ENCODE peak calls at places on chromosomes 3 and 15, in four cellular contexts. F is OCI-LY7, X is hepatocyte, J is fibroblast of lung. Q is an unnamed sample.

GRCh38 chr3:43998841-43999805 is 242.6 kb upstream of the TOPAZ1 start:
- DNase-seq in J (peak), X (peak), F (peak), Q (no peak)

GRCh38 chr3:169886671-169887070 is 16.9 kb upstream of the LRRC31 start:
- DNase-seq in X (no peak), J (peak), F (no peak), Q (no peak)

GRCh38 chr3:31522152-31522551 is 10.6 kb upstream of the STT3B start:
- DNase-seq in F (peak), J (no peak), X (no peak), Q (no peak)

GRCh38 chr15:80645494-80646065 is 49.5 kb upstream of the ABHD17C start:
- DNase-seq in J (peak), F (no peak), X (no peak), Q (no peak)

GRCh38 chr3:148079370-148079769 is 618.3 kb upstream of the AGTR1 start:
- DNase-seq in X (no peak), J (peak), F (no peak), Q (no peak)

GRCh38 chr3:81249540-81250029 is 511.9 kb downstream of the GBE1 start:
- DNase-seq in F (no peak), X (peak), J (peak), Q (peak)

GRCh38 chr3:18425641-18426403 is 683 bp upstream of the SATB1 start:
- DNase-seq in X (peak), J (no peak), F (peak), Q (peak)

GRCh38 chr3:14780927-14781507 is 37.7 kb upstream of the FGD5 start:
- DNase-seq in F (peak), X (peak), J (peak), Q (peak)

GRCh38 chr15:90266485-90266884 is 1.0 kb downstream of the NGRN start:
- DNase-seq in J (peak), F (peak), X (no peak), Q (peak)

GRCh38 chr3:17836092-17836491 is 93.7 kb upstream of the TBC1D5 start:
- DNase-seq in F (no peak), X (no peak), J (no peak), Q (no peak)

GRCh38 chr3:160840590-160840989 is 84.6 kb downstream of the PPM1L start:
- DNase-seq in J (no peak), F (no peak), X (no peak), Q (no peak)

GRCh38 chr3:178320481-178321352 is 215.5 kb upstream of the KCNMB2 start:
- DNase-seq in F (no peak), J (peak), X (peak), Q (peak)

GRCh38 chr3:127033786-127034185 is 50.9 kb downstream of the PLXNA1 start:
- DNase-seq in F (no peak), J (no peak), X (no peak), Q (no peak)

GRCh38 chr3:177150970-177151627 is 46.2 kb downstream of the TBL1XR1 start:
- DNase-seq in F (no peak), X (peak), J (peak), Q (peak)

GRCh38 chr3:134685881-134686802 is 35.3 kb upstream of the KY start:
- DNase-seq in F (no peak), X (no peak), J (peak), Q (peak)
- H3K4me2 ChIP-seq in F (no peak), X (no peak), J (no peak), Q (peak)

GRCh38 chr3:23805228-23805880 is 401 bp upstream of the UBE2E1 start:
- DNase-seq in F (peak), J (no peak), X (no peak), Q (no peak)
- H3K4me3 ChIP-seq in F (peak), J (peak), X (peak), Q (peak)

DNA sequence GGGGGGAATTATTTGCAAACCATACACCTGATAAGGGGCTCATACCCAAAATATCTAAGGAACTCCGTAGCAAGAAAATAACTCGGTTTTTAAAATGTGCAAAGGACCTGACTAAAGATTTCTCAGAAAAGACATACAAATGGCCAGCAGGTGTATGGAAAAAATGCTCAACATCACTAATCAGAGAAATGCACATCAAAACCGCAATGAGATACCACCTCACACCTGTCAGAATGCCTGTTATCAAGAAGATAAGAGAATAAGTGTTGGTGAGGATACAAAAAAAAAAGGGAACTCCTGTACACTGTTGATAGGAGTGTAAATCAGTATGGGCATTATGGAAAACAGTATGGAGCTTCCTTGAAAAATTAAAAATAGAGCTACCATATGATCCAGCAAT is 89.4 kb downstream of the C3orf70 start:
- DNase-seq in F (no peak), X (no peak), J (no peak), Q (no peak)
- H3K4me2 ChIP-seq in F (no peak), X (no peak), J (no peak), Q (no peak)

GRCh38 chr3:194373028-194373427 is 3.5 kb upstream of the LRRC15 start:
- DNase-seq in F (no peak), J (no peak), X (no peak), Q (no peak)

GRCh38 chr3:194367992-194368841 is 1.3 kb downstream of the LRRC15 start:
- DNase-seq in J (peak), X (no peak), F (peak), Q (no peak)

GRCh38 chr3:194370753-194371152 is 1.2 kb upstream of the LRRC15 start:
- DNase-seq in J (peak), X (no peak), F (no peak), Q (no peak)

GRCh38 chr3:194368918-194369317 is 625 bp downstream of the LRRC15 start:
- DNase-seq in X (no peak), J (no peak), F (no peak), Q (no peak)

DNA sequence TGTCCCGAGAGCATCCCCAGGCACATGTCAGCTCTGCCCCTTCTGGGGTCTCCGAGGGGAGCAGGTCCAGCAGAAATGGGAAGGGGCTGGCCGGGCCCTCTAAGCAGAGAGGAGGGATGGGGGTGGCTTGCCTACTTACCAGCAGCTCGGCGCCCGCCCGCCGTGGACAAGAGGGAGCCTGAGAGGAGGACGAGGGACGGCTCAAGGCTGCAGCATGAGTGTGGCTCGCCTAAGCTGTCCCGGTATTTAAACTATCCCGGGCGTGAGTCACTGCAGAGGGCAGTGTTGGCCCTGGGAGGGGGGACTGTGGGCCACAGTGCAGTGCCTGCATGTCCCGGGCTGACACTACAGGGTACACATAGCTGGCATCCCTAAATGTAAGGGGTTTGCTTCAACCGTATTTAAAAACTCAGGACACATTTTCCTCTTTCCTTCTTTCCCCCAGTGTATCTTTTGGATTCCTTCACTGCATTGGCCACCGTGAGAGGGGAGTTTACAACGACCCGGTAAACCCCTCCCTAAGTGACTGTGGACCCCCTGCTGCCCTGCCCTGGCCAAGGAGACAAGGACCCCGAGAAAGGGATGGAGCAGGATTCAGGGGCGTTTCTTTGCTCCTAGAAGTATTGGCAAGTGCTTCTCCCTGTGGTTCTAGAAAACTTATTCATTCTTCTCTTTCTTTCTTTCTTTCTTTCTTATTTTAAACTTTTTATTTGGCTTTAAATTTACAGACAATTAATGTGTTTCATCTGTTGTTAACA is at the start of gene LRRC15:
- DNase-seq in X (peak), J (peak), F (no peak), Q (peak)
- H3K4me3 ChIP-seq in X (no peak), J (no peak), F (no peak), Q (peak)

DNA sequence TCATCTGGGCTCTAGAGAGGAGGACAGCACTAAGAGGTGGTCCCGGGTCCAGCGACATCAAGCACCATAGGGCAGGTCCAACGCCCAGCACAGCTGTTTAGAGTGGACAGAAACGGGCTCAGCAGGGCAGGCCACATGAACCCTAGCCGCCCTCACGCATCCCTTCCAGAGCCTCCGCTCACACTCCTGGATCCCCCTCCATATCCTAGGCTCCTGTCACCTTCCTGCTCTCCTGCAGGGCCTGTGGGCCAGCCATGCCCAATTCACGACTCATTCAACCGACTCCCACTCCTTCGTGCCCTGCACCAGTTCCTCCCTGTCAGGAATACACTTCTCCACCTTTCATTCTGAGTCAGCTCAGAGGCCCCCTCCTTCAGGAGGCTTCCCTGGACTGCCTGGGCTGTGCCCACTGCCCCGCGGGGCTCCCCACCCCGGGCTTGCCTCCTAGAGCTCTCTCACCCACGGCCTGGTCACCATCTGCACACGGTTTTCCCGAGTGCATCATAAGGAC is 90.2 kb downstream of the LINGO1 start:
- DNase-seq in F (no peak), J (peak), X (no peak), Q (peak)
- H3K4me2 ChIP-seq in F (peak), J (peak), X (peak), Q (peak)

GRCh38 chr3:171462224-171462623 is 2.0 kb upstream of the TNIK start:
- DNase-seq in F (no peak), J (no peak), X (no peak), Q (no peak)
- H3K4me3 ChIP-seq in F (no peak), J (no peak), X (no peak), Q (peak)

GRCh38 chr15:85837881-85838280 is 43.2 kb upstream of the KLHL25 start:
- DNase-seq in F (no peak), J (no peak), X (no peak), Q (no peak)

GRCh38 chr15:85840802-85841152 is 46.1 kb upstream of the KLHL25 start:
- DNase-seq in X (no peak), F (no peak), J (no peak), Q (no peak)

GRCh38 chr15:85838655-85839054 is 43.9 kb upstream of the KLHL25 start:
- DNase-seq in F (no peak), X (no peak), J (no peak), Q (no peak)

GRCh38 chr15:85840079-85840801 is 45.5 kb upstream of the KLHL25 start:
- DNase-seq in F (peak), J (peak), X (peak), Q (peak)

DNA sequence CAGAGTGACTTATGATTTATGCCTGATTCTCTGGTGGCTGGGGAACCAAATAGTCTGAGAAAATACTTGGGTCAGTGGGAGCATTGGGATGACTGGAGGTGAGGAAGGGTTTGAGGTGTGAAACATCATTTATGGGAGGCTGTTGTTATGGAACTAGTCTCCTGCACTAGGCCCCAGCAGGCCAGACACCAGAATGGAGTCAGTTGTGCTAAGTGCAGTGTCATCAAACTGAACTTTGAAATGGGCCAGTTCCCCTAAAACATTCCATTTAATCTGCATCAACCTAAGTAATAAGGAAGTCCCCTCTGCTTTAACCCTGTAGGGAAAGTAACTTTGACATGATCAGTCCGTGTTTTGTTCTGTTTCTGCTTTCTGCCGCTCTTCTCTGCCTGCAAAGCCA is 44.9 kb upstream of the KLHL25 start:
- DNase-seq in F (no peak), J (no peak), X (no peak), Q (no peak)
- H3K4me2 ChIP-seq in F (no peak), J (no peak), X (peak), Q (peak)

DNA sequence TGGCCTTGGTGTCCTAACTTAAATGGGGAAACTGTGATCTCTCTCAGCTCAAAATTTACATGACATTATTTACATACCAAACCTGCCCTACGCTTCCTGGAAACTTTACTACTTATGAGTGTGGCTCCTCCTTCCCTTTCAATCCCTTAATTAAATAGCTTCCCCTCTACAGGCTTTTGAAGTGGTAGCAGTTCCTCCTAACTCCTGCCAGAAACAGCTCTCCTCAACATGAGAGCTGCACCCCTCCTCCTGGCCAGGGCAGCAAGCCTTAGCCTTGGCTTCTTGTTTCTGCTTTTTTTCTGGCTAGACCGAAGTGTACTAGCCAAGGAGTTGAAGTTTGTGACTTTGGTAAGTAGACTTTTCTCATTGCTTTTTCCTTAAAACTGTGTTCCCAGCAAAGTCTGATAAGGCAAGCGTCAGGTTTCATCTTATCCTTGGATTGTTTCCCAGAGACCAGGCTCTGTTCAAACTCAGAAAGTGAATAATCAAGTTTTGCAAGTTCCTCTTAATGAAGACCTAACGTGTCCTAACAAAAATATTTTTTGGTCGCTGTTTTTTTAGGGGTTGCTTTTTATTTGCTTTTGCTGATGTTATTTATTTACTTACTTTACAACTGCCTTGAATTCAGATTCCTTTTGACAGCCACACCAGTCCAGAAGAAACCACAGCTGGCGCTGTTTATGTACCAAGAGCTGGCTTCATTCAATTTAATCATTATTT is at the start of gene ACP3:
- DNase-seq in J (peak), X (peak), F (peak), Q (peak)
- H3K4me3 ChIP-seq in J (peak), X (no peak), F (peak), Q (peak)

Q was measured in PC-3.